ENCODE peak calls at places on chromosomes 1 and 21, in nine cellular contexts. P is ovary, J is GM12865, M is left lung, L is neural progenitor cell, A is HFFc6, V is endothelial cell, D is tibial nerve, N is heart right ventricle. S is an unnamed sample.

GRCh38 chr1:41467673-41468072 is 16.8 kb downstream of the EDN2 start:
- DNase-seq in V (no peak), J (no peak), P (no peak), D (no peak), L (no peak), A (no peak), N (no peak), M (no peak), S (no peak)

GRCh38 chr1:84849312-84849711 is 43.7 kb downstream of the LPAR3 start:
- DNase-seq in M (no peak), P (no peak), V (no peak), A (no peak), N (no peak), L (no peak), D (no peak), J (no peak), S (no peak)

GRCh38 chr1:231162300-231162969 is 577 bp downstream of the TRIM67 start:
- DNase-seq in J (no peak), V (peak), P (no peak), A (no peak), M (peak), L (peak), D (no peak), N (no peak), S (peak)

GRCh38 chr1:170114916-170115315 is 30.8 kb upstream of the NTMT2 start:
- DNase-seq in J (peak), P (no peak), D (no peak), A (peak), V (no peak), N (no peak), M (no peak), L (peak), S (no peak)

GRCh38 chr1:41662656-41663437 is 178.4 kb upstream of the EDN2 start:
- DNase-seq in M (peak), V (peak), P (peak), A (peak), J (peak), L (peak), D (no peak), N (peak), S (peak)

GRCh38 chr1:59952065-59952464 is 25.5 kb upstream of the CYP2J2 start:
- DNase-seq in D (no peak), M (no peak), N (no peak), A (peak), J (no peak), P (no peak), L (no peak), V (no peak), S (no peak)

GRCh38 chr1:22171951-22172715 is 29.2 kb upstream of the WNT4 start:
- DNase-seq in L (no peak), N (no peak), A (no peak), M (no peak), J (no peak), P (no peak), D (no peak), V (no peak), S (no peak)

GRCh38 chr1:168786476-168787330 is 57.7 kb upstream of the DPT start:
- DNase-seq in P (no peak), J (no peak), N (no peak), A (no peak), V (no peak), D (no peak), L (no peak), M (no peak), S (no peak)

GRCh38 chr1:172041689-172042088 is 200.4 kb downstream of the DNM3 start:
- DNase-seq in A (peak), P (peak), J (no peak), M (no peak), D (no peak), N (no peak), V (no peak), L (no peak), S (no peak)

GRCh38 chr1:216822480-216822879 is 99.3 kb upstream of the ESRRG start:
- DNase-seq in J (no peak), V (no peak), L (no peak), N (no peak), M (no peak), D (no peak), P (no peak), A (no peak), S (no peak)

GRCh38 chr1:109478806-109479205 is 4.9 kb upstream of the ATXN7L2 start:
- DNase-seq in N (no peak), A (no peak), L (peak), J (peak), M (no peak), V (no peak), P (no peak), D (no peak), S (no peak)

GRCh38 chr1:109307363-109308021 is 681 bp upstream of the MYBPHL start:
- DNase-seq in D (no peak), J (no peak), A (no peak), P (no peak), L (peak), M (no peak), N (peak), V (no peak), S (no peak)

GRCh38 chr1:6508154-6508875 is 16.8 kb upstream of the PLEKHG5 start:
- DNase-seq in P (no peak), N (no peak), L (no peak), J (no peak), V (no peak), A (no peak), M (no peak), D (no peak), S (no peak)

GRCh38 chr1:56920551-56920950 is 45.3 kb downstream of the C8B start:
- DNase-seq in V (no peak), M (no peak), L (no peak), J (no peak), P (no peak), A (no peak), D (no peak), N (no peak), S (no peak)

GRCh38 chr1:155052412-155053400 is 1.6 kb downstream of the ADAM15 start:
- DNase-seq in D (no peak), P (no peak), M (no peak), J (no peak), N (peak), V (no peak), L (peak), A (no peak), S (no peak)

GRCh38 chr1:225042263-225042662 is 112.8 kb downstream of the DNAH14 start:
- DNase-seq in A (no peak), N (no peak), P (no peak), V (no peak), D (no peak), J (no peak), L (no peak), M (no peak), S (no peak)

GRCh38 chr1:201191723-201192477 is 1.3 kb downstream of the IGFN1 start:
- DNase-seq in P (no peak), J (no peak), A (peak), D (no peak), L (no peak), V (no peak), M (peak), N (no peak), S (no peak)

GRCh38 chr21:27047331-27048314 is 80.7 kb upstream of the ADAMTS5 start:
- DNase-seq in D (no peak), M (no peak), V (no peak), P (no peak), L (peak), N (no peak), J (no peak), A (no peak), S (no peak)

GRCh38 chr1:111334169-111334568 is 43.5 kb downstream of the CHIA start:
- DNase-seq in P (no peak), V (no peak), N (no peak), D (no peak), J (peak), M (no peak), L (peak), A (peak), S (no peak)

GRCh38 chr21:42973309-42973990 is 912 bp upstream of the PKNOX1 start:
- DNase-seq in A (no peak), D (no peak), P (peak), J (no peak), V (no peak), N (no peak), L (no peak), M (no peak), S (no peak)

GRCh38 chr1:155175281-155175926 is 1.8 kb downstream of the TRIM46 start:
- DNase-seq in L (no peak), J (peak), A (no peak), M (peak), V (no peak), D (no peak), P (no peak), N (peak), S (no peak)

GRCh38 chr1:17572264-17572985 is 32.9 kb downstream of the ARHGEF10L start:
- DNase-seq in A (no peak), L (peak), M (no peak), D (no peak), N (no peak), V (no peak), J (peak), P (no peak), S (no peak)
- TF ChIP-seq CTCF in A (peak), L (peak), M (peak), D (no peak), N (no peak), V (peak), J (peak), P (no peak), S (no peak)

GRCh38 chr1:207052736-207053545 is at the start of gene PFKFB2:
- DNase-seq in N (peak), M (peak), P (peak), V (peak), L (peak), J (peak), A (peak), D (peak), S (peak)
- TF ChIP-seq CTCF in N (peak), M (peak), P (no peak), V (peak), L (peak), J (peak), A (peak), D (peak), S (peak)

GRCh38 chr1:63624911-63625310 is 31.7 kb downstream of the PGM1 start:
- DNase-seq in M (no peak), V (no peak), J (no peak), A (peak), L (no peak), D (no peak), N (no peak), P (no peak), S (no peak)
- TF ChIP-seq CTCF in M (no peak), V (no peak), J (no peak), A (peak), L (no peak), D (no peak), N (no peak), P (no peak), S (peak)

DNA sequence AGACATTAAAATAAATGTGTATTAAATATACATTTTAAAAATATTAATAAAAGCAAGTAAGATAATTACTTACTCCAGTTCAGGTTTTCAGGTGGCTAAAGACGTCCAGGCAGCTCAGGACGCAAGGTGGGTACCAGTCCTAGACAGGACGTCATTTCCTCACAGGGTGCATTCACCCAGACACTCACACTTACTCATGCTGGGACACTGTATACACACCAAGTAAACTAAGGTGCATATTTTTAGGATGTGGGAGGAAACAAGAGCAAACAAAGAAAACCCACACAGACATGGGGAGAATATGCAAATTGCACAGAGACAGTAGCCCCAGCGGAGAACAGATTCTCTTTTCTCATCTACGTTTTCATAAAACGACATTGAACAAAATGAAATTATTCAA is 457.9 kb downstream of the BRINP3 start:
- DNase-seq in M (no peak), L (no peak), N (no peak), P (no peak), J (peak), D (no peak), V (no peak), A (no peak), S (no peak)
- TF ChIP-seq CTCF in M (no peak), L (no peak), N (no peak), P (no peak), J (no peak), D (no peak), V (no peak), A (no peak), S (no peak)

GRCh38 chr1:160168016-160168415 is 16.6 kb downstream of the ATP1A4 start:
- DNase-seq in J (no peak), D (no peak), V (no peak), A (no peak), N (no peak), P (no peak), L (no peak), M (no peak), S (no peak)
- TF ChIP-seq CTCF in J (no peak), D (no peak), V (no peak), A (no peak), N (no peak), P (no peak), L (no peak), M (no peak), S (peak)

GRCh38 chr1:198330982-198331620 is 174.3 kb downstream of the NEK7 start:
- DNase-seq in M (no peak), J (no peak), P (no peak), N (no peak), V (no peak), A (no peak), L (peak), D (no peak), S (no peak)
- TF ChIP-seq CTCF in M (no peak), J (no peak), P (no peak), N (no peak), V (no peak), A (no peak), L (no peak), D (no peak), S (no peak)

GRCh38 chr1:25828491-25828890 is 8.7 kb downstream of the MTFR1L start:
- DNase-seq in P (no peak), V (no peak), L (no peak), D (no peak), J (no peak), M (no peak), N (no peak), A (no peak), S (no peak)
- TF ChIP-seq CTCF in P (no peak), V (no peak), L (no peak), D (no peak), J (no peak), M (no peak), N (no peak), A (no peak), S (no peak)

DNA sequence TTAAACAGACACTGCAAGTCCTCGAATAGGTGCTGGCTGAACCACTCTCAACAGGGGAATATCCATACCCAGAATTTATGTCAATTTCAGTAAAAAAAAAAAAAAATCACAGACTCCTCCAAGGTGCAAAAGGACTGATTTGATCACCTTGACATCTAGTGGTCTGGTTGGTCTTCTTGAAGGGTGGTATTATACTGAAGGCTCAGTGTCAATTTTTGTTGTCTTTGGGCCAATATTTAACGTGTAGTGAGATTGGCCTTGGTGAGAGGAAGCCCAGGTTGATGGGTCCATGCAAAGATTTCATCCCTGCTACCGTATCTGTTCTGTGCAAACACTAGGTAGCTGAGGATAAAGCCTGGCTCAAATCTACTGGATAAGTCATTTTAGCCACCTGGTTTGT is 4.0 kb upstream of the GBP5 start:
- DNase-seq in L (no peak), A (no peak), P (no peak), M (no peak), D (no peak), V (no peak), J (peak), N (no peak), S (no peak)
- TF ChIP-seq CTCF in L (no peak), A (peak), P (no peak), M (no peak), D (no peak), V (no peak), J (peak), N (no peak), S (no peak)